ENCODE peak calls at places on chromosome 13, in four cellular contexts. B, K, Z and U are unnamed samples.

GRCh38 chr13:98563071-98563470 is 13.8 kb downstream of the STK24 start:
- DNase-seq in B (no peak), K (no peak), Z (no peak), U (no peak)

GRCh38 chr13:71015021-71015420 is 852.0 kb downstream of the DACH1 start:
- DNase-seq in B (no peak), K (no peak), Z (no peak), U (no peak)

GRCh38 chr13:29954082-29955043 is 103.9 kb upstream of the UBL3 start:
- DNase-seq in B (no peak), K (no peak), Z (no peak), U (no peak)

GRCh38 chr13:97273341-97273831 is 51.3 kb downstream of the MBNL2 start:
- DNase-seq in B (no peak), K (peak), Z (peak), U (no peak)

GRCh38 chr13:29182216-29182615 is 362.1 kb downstream of the MTUS2 start:
- DNase-seq in B (no peak), K (no peak), Z (no peak), U (no peak)

GRCh38 chr13:49218493-49219051 is 1.6 kb upstream of the MLNR start:
- DNase-seq in B (no peak), K (no peak), Z (peak), U (peak)

GRCh38 chr13:109818136-109818535 is 31.8 kb upstream of the IRS2 start:
- DNase-seq in B (no peak), K (peak), Z (no peak), U (no peak)

GRCh38 chr13:103698000-103698399 is 631.8 kb upstream of the SLC10A2 start:
- DNase-seq in B (no peak), K (no peak), Z (no peak), U (no peak)

GRCh38 chr13:112055417-112056206 is 11.3 kb upstream of the SOX1 start:
- DNase-seq in B (no peak), K (no peak), Z (no peak), U (no peak)

GRCh38 chr13:72258340-72258981 is 391.5 kb upstream of the DACH1 start:
- DNase-seq in B (no peak), K (no peak), Z (no peak), U (no peak)

GRCh38 chr13:105370011-105370645 is 1165.3 kb downstream of the EFNB2 start:
- DNase-seq in B (no peak), K (peak), Z (peak), U (no peak)

GRCh38 chr13:95199896-95200295 is 101.4 kb downstream of the ABCC4 start:
- DNase-seq in B (no peak), K (no peak), Z (no peak), U (no peak)

GRCh38 chr13:95193509-95194230 is 107.6 kb downstream of the ABCC4 start:
- DNase-seq in B (no peak), K (peak), Z (no peak), U (no peak)

GRCh38 chr13:95195146-95195545 is 106.1 kb downstream of the ABCC4 start:
- DNase-seq in B (no peak), K (no peak), Z (no peak), U (no peak)

GRCh38 chr13:95201814-95202521 is 99.3 kb downstream of the ABCC4 start:
- DNase-seq in B (no peak), K (peak), Z (peak), U (no peak)

DNA sequence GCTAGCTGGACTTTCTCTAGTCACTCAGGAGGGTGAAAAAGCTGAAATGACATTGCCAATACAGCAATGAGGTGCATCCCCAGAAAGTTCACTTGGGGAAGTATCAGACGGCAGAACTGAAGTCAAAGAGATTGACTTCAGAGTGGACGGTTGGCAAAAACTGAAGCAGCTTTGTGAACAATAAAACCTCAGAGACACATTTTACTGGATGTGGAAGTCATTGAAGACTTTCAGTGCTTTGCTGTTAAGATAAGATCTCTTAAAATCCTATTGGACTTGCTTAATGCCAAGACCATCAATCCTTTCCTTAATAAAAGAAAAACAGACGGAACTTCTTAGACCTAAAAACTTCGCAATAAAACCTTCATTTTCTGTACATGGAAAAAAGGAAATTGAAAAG is 103.7 kb downstream of the ABCC4 start:
- DNase-seq in B (no peak), K (no peak), Z (no peak), U (no peak)
- H3K4me3 ChIP-seq in B (no peak), K (no peak), Z (no peak), U (no peak)

GRCh38 chr13:84455143-84455905 is 573.0 kb upstream of the SLITRK1 start:
- DNase-seq in B (no peak), K (no peak), Z (no peak), U (no peak)
- TF ChIP-seq CTCF in B (no peak), K (no peak), Z (no peak), U (no peak)

GRCh38 chr13:50286376-50286775 is 271.1 kb downstream of the KCNRG start:
- DNase-seq in B (no peak), K (no peak), Z (no peak), U (no peak)
- H3K4me3 ChIP-seq in B (no peak), K (no peak), Z (no peak), U (no peak)

GRCh38 chr13:51583875-51584730 is at the start of gene WDFY2:
- DNase-seq in B (peak), K (peak), Z (peak), U (peak)

GRCh38 chr13:51585696-51586095 is 1.4 kb downstream of the WDFY2 start:
- DNase-seq in B (no peak), K (peak), Z (peak), U (peak)

GRCh38 chr13:51583469-51583874 is 790 bp upstream of the WDFY2 start:
- DNase-seq in B (no peak), K (no peak), Z (no peak), U (no peak)

GRCh38 chr13:51585234-51585672 is 991 bp downstream of the WDFY2 start:
- DNase-seq in B (peak), K (peak), Z (peak), U (peak)

DNA sequence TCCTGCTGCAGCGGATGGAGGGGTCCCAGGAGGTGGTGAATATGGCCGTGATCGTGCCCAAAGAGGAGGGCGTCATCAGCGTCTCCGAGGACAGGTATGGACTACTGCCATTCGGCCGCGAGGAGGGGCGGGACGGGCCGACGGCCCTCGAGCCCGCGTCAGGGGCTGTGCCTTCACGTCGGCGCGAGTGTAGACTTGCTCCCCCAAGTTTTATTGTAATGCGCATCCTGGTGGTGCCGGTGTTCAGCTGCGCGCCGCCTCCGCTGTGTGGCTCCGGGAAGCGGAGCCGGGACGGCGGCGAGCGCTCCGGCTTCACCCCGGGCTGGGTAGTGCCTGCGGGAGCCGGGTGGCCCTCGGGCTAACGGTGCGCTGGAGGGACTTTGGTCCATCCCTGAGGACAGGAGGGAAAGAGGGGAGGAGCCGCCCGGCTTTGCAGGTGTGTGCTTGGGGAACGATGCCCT is 499 bp downstream of the WDFY2 start:
- DNase-seq in B (no peak), K (peak), Z (peak), U (peak)
- TF ChIP-seq CTCF in B (no peak), K (peak), Z (no peak), U (peak)

GRCh38 chr13:80509264-80509663 is 168.3 kb upstream of the SPRY2 start:
- DNase-seq in B (no peak), K (no peak), Z (no peak), U (no peak)
- H3K4me3 ChIP-seq in B (no peak), K (no peak), Z (no peak), U (no peak)

GRCh38 chr13:31009166-31009565 is 76.7 kb downstream of the TEX26 start:
- DNase-seq in B (no peak), K (no peak), Z (no peak), U (peak)

GRCh38 chr13:31015207-31015606 is 82.8 kb downstream of the TEX26 start:
- DNase-seq in B (no peak), K (no peak), Z (no peak), U (no peak)

GRCh38 chr13:31014461-31014860 is 82.0 kb downstream of the TEX26 start:
- DNase-seq in B (no peak), K (no peak), Z (no peak), U (no peak)

GRCh38 chr13:31011193-31011860 is 78.9 kb downstream of the TEX26 start:
- DNase-seq in B (no peak), K (no peak), Z (no peak), U (no peak)

DNA sequence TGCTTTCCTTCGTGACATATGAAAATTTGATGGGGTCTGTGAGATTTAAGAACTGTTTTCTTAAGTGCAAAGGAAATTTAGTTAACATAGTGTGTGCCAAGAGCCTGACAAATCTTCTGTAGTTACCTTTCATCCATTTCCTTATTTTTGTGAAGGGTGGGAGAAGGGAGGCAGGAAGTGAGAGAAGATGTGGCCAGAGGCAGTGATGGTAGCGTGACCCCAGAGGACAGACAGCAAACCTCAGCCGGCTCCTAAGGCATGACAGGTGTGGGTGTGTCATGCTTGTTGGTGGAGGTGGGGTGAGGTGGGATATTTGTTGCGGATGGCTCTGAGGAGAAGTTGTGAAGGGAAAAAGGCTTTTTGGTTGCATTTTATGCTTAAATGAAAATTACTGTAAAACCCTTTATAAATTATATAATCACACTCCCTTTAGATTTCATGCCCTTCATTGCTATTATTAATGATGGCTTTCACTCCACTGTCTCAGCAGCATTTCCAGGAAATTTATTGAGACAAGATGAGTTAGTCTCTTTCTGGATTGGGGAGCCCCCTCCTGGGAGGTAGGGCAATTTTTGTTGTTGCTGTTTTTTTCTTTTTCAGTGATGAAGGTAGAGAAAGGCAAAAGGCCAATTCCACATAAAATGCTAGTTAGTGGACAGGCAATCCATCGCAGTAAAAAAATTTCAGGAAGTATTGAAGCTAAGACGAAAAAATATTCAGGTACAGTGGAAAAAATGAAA is 80.0 kb downstream of the TEX26 start:
- DNase-seq in B (peak), K (peak), Z (peak), U (peak)
- TF ChIP-seq CTCF in B (no peak), K (peak), Z (peak), U (peak)

DNA sequence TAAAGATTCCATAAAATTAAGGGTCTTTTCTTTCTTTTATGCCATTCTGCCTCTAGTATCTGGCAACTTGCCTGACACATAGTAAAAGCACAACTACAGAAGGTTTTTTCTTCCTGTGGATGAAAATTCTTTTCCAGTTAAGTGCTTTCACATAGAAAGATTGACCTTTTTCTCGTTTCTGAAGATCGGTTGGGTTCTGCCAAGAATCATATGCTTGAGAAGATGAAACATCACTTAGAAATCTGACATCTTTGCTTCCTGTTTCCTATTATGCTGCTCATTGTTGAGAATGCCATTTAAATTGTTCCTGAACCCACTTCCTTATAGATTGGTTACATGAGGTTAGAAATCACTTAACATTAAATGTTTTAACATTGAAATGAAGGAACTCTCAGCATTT is 26.3 kb upstream of the SCEL start:
- DNase-seq in B (no peak), K (peak), Z (peak), U (peak)
- H3K4me3 ChIP-seq in B (no peak), K (no peak), Z (no peak), U (no peak)

DNA sequence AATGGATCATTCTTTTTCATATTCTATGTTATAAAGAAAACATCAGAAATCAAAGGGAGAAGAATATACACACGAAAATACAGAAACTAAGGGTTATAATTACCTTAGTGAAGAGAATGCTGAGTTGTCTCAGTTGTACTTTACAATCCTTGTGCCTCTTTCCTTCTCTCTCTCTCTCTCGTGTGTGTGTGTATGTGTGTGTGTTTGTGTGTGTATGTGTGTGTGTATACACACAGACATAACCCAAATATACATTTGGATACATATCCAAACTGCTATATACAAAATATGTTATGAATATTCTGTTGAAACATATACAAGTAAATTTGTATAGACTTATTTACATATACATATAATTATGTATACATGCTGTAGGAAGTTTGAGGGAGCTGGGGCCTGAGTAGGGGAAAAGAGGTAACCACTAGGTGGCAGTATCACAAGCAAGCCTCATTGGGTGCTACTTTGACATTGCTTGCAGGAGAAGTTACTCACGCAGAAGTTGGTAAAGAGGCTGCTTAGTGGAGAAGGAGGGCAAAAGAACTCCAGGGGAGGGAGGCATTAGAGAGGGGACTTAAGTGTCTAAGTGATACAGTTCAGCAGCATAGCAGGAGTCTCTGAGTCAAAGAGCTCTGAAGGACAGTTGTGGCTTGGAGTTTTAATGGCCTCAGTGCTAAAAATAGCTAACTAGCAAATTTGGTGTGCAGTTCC is 465.1 kb upstream of the PCDH20 start:
- DNase-seq in B (peak), K (no peak), Z (peak), U (peak)
- TF ChIP-seq CTCF in B (peak), K (peak), Z (peak), U (peak)

GRCh38 chr13:110910013-110910890 is 4.6 kb downstream of the ANKRD10 start:
- DNase-seq in B (no peak), K (no peak), Z (no peak), U (no peak)

GRCh38 chr13:110907951-110908898 is 6.6 kb downstream of the ANKRD10 start:
- DNase-seq in B (no peak), K (peak), Z (peak), U (no peak)

GRCh38 chr13:110904748-110905147 is 10.1 kb downstream of the ANKRD10 start:
- DNase-seq in B (no peak), K (no peak), Z (no peak), U (no peak)

GRCh38 chr13:110911880-110912279 is 3.0 kb downstream of the ANKRD10 start:
- DNase-seq in B (no peak), K (no peak), Z (no peak), U (no peak)

DNA sequence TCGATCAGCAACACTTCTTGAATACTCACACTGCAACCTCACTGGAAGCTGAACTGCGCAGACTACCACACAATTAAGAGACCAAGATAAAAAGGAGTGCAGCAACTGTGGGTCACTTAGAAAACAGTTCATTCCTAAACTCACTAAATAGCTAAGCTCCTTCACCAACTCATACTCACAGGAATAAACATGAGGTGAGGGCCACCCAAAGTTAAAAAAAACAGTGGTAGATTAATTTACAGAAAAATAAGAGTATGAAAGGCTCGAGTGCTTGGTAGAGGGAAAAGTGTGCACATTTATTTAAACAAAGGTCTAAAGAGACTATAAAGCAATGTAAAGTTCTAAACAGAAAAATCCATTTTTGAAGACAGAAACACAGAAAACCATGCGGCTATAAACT is 7.6 kb downstream of the ANKRD10 start:
- DNase-seq in B (no peak), K (no peak), Z (no peak), U (no peak)
- H3K4me3 ChIP-seq in B (no peak), K (no peak), Z (no peak), U (no peak)